ENCODE peak calls at places on chromosomes 13 and 19, in five cellular contexts. Z is head of caudate nucleus; L is AG10803; A is stimulated activated naive B cell treated with anti-CD40 and anti-IgM and Interleukin-4, amounts not matched to agents 10 μg/mL and 1 μg/mL and 100 μg/mL, for 72 hours; T is HFFc6. N is an unnamed sample.

GRCh38 chr13:100100115-100100879 is 11.4 kb downstream of the PCCA start:
- DNase-seq in Z (peak; percentile 66), L (peak; percentile 57), A (no peak), T (peak; percentile 45), N (peak; percentile 64)

GRCh38 chr13:102940143-102940542 is 94.3 kb downstream of the ERCC5 start:
- DNase-seq in Z (no peak), L (no peak), A (no peak), T (no peak), N (no peak)

GRCh38 chr13:60019119-60019993 is 144.4 kb downstream of the DIAPH3 start:
- DNase-seq in Z (no peak), L (peak; percentile 11), A (no peak), T (no peak), N (no peak)

GRCh38 chr13:50581586-50582196 is 261.8 kb downstream of the DLEU7 start:
- DNase-seq in Z (no peak), L (no peak), A (no peak), T (no peak), N (no peak)

GRCh38 chr19:50735869-50736268 is 12.7 kb downstream of the CLEC11A start:
- DNase-seq in Z (no peak), L (no peak), A (no peak), T (no peak), N (no peak)

GRCh38 chr13:108003626-108004025 is 211.7 kb downstream of the LIG4 start:
- DNase-seq in Z (no peak), L (no peak), A (no peak), T (no peak), N (no peak)

GRCh38 chr19:30564551-30565011 is 192.4 kb downstream of the ZNF536 start:
- DNase-seq in Z (peak; percentile 83), L (no peak), A (no peak), T (no peak), N (no peak)

GRCh38 chr13:112857914-112858490 is 111.0 kb upstream of the MCF2L start:
- DNase-seq in Z (no peak), L (no peak), A (no peak), T (no peak), N (no peak)

GRCh38 chr13:30978981-30979956 is 46.8 kb downstream of the TEX26 start:
- DNase-seq in Z (peak; percentile 78), L (no peak), A (no peak), T (no peak), N (no peak)

GRCh38 chr19:45368737-45369340 is 1.5 kb downstream of the ERCC2 start:
- DNase-seq in Z (no peak), L (no peak), A (no peak), T (no peak), N (peak; percentile 24)

GRCh38 chr13:23986619-23987018 is 89.3 kb upstream of the C1QTNF9B start:
- DNase-seq in Z (no peak), L (peak; percentile 98), A (no peak), T (peak; percentile 69), N (peak; percentile 74)

GRCh38 chr19:40662925-40663711 is 27.3 kb downstream of the NUMBL start:
- DNase-seq in Z (peak; percentile 96), L (peak; percentile 78), A (peak; percentile 88), T (peak; percentile 64), N (peak; percentile 81)

GRCh38 chr19:48218964-48219363 is 36.7 kb downstream of the CARD8 start:
- DNase-seq in Z (no peak), L (peak; percentile 4), A (no peak), T (no peak), N (peak; percentile 39)

GRCh38 chr19:10379880-10380310 is 477 bp downstream of the TYK2 start:
- DNase-seq in Z (no peak), L (no peak), A (no peak), T (no peak), N (no peak)

GRCh38 chr13:42538996-42539395 is 35.0 kb upstream of the TNFSF11 start:
- DNase-seq in Z (no peak), L (no peak), A (no peak), T (no peak), N (no peak)

GRCh38 chr13:113926301-113926761 is 47.5 kb downstream of the C13orf46 start:
- DNase-seq in Z (no peak), L (peak; percentile 90), A (no peak), T (peak; percentile 61), N (peak; percentile 58)

GRCh38 chr19:32233091-32233490 is 112.3 kb upstream of the ZNF507 start:
- DNase-seq in Z (peak; percentile 36), L (no peak), A (no peak), T (no peak), N (no peak)

GRCh38 chr19:16416996-16417395 is 54.8 kb downstream of the EPS15L1 start:
- DNase-seq in Z (no peak), L (no peak), A (peak; percentile 21), T (no peak), N (no peak)

GRCh38 chr13:113802090-113802531 is 43.1 kb downstream of the TMEM255B start:
- DNase-seq in Z (no peak), L (peak; percentile 81), A (no peak), T (peak; percentile 74), N (peak; percentile 82)